ENCODE peak calls at places on chromosomes 4 and X, in six cellular contexts. R, E, D, G, M and Q are unnamed samples.

GRCh38 chr4:17335371-17335770 is 176.5 kb downstream of the QDPR start:
- DNase-seq in M (no peak), E (no peak), R (no peak), D (no peak), G (no peak), Q (no peak)

GRCh38 chrX:153469811-153470410 is 465 bp downstream of the HAUS7 start:
- DNase-seq in D (no peak), M (peak; percentile 28), G (no peak), R (no peak), E (no peak), Q (no peak)

GRCh38 chr4:61740950-61741638 is 541.0 kb downstream of the ADGRL3 start:
- DNase-seq in G (no peak), E (no peak), R (no peak), M (no peak), D (no peak), Q (no peak)

GRCh38 chr4:38060829-38061431 is 100.7 kb downstream of the PTTG2 start:
- DNase-seq in R (no peak), G (no peak), D (no peak), E (no peak), M (no peak), Q (no peak)

GRCh38 chr4:167537761-167538160 is 303.5 kb upstream of the SPOCK3 start:
- DNase-seq in G (no peak), D (no peak), M (no peak), R (no peak), E (no peak), Q (no peak)

GRCh38 chr4:41119867-41120295 is 94.5 kb downstream of the APBB2 start:
- DNase-seq in G (peak; percentile 81), D (no peak), R (no peak), M (no peak), E (no peak), Q (no peak)

GRCh38 chrX:8731579-8732395 is at the start of gene ANOS1:
- DNase-seq in G (peak; percentile 89), R (no peak), D (peak; percentile 17), M (peak; percentile 56), E (peak; percentile 89), Q (peak; percentile 85)

GRCh38 chr4:181830404-181831035 is 412.7 kb upstream of the TENM3 start:
- DNase-seq in R (no peak), D (no peak), G (no peak), M (no peak), E (no peak), Q (no peak)

GRCh38 chrX:38803286-38803608 is 2.0 kb downstream of the MID1IP1 start:
- DNase-seq in R (no peak), D (no peak), G (no peak), M (no peak), E (no peak), Q (no peak)

GRCh38 chr4:26331380-26331945 is 10.6 kb downstream of the RBPJ start:
- DNase-seq in M (no peak), D (no peak), G (no peak), R (no peak), E (no peak), Q (no peak)

GRCh38 chrX:151151668-151152267 is 24.6 kb upstream of the GPR50 start:
- DNase-seq in M (peak; percentile 64), R (no peak), E (no peak), G (no peak), D (peak; percentile 33), Q (no peak)

GRCh38 chr4:80967346-80967745 is 63.2 kb upstream of the BMP3 start:
- DNase-seq in D (no peak), M (no peak), G (no peak), E (no peak), R (no peak), Q (no peak)

GRCh38 chrX:154348114-154348531 is 26.3 kb downstream of the FLNA start:
- DNase-seq in M (no peak), D (no peak), R (no peak), E (no peak), G (peak; percentile 37), Q (peak; percentile 6)

GRCh38 chr4:131052646-131053045 is 1956.7 kb downstream of the C4orf33 start:
- DNase-seq in D (no peak), G (no peak), R (no peak), M (no peak), E (no peak), Q (no peak)

GRCh38 chr4:159070742-159071141 is 32.1 kb upstream of the RAPGEF2 start:
- DNase-seq in D (no peak), M (peak; percentile 47), G (no peak), R (no peak), E (no peak), Q (no peak)

GRCh38 chrX:136387951-136388502 is 87.3 kb downstream of the ADGRG4 start:
- DNase-seq in M (no peak), R (no peak), E (no peak), D (no peak), G (peak; percentile 33), Q (no peak)
- H3K27me3 ChIP-seq in M (no peaks in the 10 kb centered on the region), R (no peaks in the 10 kb centered on the region), E (no peaks in the 10 kb centered on the region), D (no peaks in the 10 kb centered on the region), G (no peaks in the 10 kb centered on the region), Q (no peaks in the 10 kb centered on the region)

GRCh38 chr4:6504900-6505496 is 32.6 kb upstream of the PPP2R2C start:
- DNase-seq in M (no peak), E (no peak), G (no peak), D (no peak), R (no peak), Q (no peak)
- H3K27me3 ChIP-seq in M (no peaks in the 10 kb centered on the region), E (peaks cover 5% of the 10 kb centered on the region), G (no peaks in the 10 kb centered on the region), D (no peaks in the 10 kb centered on the region), R (no peaks in the 10 kb centered on the region), Q (peaks cover 21% of the 10 kb centered on the region)

DNA sequence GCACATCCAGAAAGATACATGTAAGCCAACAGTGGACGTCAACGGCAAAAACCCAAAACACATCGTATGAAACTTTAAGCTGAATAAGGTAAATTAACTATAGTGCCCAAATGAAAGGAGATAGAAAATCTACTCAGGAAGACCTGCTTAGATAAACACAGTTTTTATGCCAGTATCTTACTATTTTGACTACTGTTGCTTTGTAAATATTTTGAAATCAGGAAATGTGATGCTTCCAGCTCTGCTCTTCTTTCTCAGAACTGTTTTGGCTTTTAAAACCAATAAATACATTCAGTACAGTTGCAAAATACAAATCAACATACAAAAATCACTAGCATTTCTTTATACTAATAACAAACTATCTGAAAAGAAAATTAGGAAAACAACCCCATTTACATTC is 83.8 kb downstream of the SMARCA5 start:
- DNase-seq in M (no peak), G (no peak), E (no peak), D (no peak), R (no peak), Q (no peak)
- H3K27me3 ChIP-seq in M (peaks cover 9% of the 10 kb centered on the region), G (no peaks in the 10 kb centered on the region), E (no peaks in the 10 kb centered on the region), D (no peaks in the 10 kb centered on the region), R (no peaks in the 10 kb centered on the region), Q (no peaks in the 10 kb centered on the region)

DNA sequence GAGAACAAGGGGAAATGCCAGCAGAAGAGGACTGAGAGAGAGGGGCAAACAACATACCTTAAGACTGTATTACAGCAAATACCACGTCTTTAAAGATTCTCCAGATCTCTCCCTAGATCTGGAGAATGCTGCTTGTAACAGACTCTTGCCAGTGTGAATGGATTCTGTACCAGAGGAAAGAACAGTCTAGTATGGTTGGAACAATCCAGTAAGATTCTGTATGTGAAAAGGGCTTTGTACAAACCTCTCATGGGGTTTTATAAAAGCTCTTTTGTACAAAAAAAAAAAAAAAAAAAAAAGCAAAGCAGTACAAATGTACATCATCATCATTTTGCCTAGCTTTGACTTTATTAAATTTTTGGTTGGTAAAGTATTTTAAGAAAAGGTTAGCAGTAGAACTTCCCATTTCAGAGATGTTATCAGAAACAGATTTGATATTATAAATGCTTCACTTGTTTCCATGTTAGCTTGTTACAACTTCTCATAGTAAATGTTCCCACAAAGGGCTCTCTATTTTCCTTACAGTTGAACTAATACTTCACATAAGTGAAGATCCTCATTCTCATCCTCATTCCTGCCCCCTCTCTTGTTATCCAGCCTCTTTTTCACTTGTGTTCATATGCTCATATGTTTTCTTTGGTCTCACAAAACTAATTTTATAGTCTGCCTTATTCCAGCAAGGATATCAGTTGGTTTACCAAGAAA is 144.2 kb downstream of the EDA start:
- DNase-seq in D (no peak), G (no peak), E (no peak), R (no peak), M (no peak), Q (no peak)
- H3K27me3 ChIP-seq in D (no peaks in the 10 kb centered on the region), G (no peaks in the 10 kb centered on the region), E (no peaks in the 10 kb centered on the region), R (no peaks in the 10 kb centered on the region), M (peaks cover 13% of the 10 kb centered on the region), Q (no peaks in the 10 kb centered on the region)

GRCh38 chr4:84482564-84483563 is 16.2 kb downstream of the NKX6-1 start:
- DNase-seq in E (peak; percentile 75), R (no peak), G (peak; percentile 58), D (no peak), M (no peak), Q (no peak)

GRCh38 chr4:84479663-84480062 is 19.4 kb downstream of the NKX6-1 start:
- DNase-seq in M (peak; percentile 12), D (no peak), G (no peak), R (no peak), E (no peak), Q (no peak)

GRCh38 chr4:84480082-84480481 is 19.0 kb downstream of the NKX6-1 start:
- DNase-seq in G (no peak), D (no peak), M (no peak), R (no peak), E (no peak), Q (no peak)

GRCh38 chr4:84481879-84482245 is 17.2 kb downstream of the NKX6-1 start:
- DNase-seq in D (no peak), G (no peak), M (no peak), R (no peak), E (no peak), Q (no peak)

DNA sequence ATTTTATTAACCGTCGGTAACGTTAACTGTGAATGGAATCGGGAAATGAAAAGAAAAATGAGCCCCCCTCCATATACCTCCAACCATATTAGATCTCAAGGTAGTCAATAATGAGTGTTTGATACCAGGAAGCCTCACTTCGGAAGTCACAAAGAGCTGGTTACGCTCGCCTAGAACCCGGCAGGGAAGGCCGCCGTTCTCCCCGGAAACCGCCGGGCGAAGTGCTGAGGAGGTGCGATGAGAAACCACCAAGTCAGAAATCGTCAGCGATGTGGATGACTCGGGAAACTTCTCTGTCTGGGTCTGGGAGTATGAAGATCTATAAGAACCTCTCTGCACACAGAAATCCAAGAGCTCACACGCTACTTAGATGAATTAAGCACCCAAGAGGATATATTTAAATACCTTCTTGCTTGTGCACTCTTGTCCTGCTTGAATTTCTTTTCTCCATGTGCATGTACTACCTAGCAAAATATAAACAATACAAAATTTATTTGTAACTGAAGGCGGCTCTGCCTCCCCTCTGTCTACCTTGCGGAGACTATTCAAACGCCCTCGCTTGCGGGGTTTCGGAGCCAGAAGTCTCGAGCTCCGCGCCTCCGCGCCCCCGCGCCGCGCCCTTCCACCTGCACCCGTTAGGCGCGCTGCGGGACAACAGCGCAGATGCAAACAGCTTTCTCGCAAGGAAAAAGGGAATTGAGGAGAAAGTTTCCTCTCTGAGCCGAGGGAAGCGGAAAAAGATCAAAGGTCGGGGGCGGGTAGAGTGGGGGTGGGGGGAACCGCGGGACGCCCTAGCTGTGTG is 17.8 kb downstream of the NKX6-1 start:
- DNase-seq in M (no peak), G (no peak), R (no peak), E (no peak), D (no peak), Q (no peak)
- H3K27me3 ChIP-seq in M (no peaks in the 10 kb centered on the region), G (peaks cover 2% of the 10 kb centered on the region), R (peaks cover 56% of the 10 kb centered on the region), E (peaks cover 77% of the 10 kb centered on the region), D (no peaks in the 10 kb centered on the region), Q (peaks cover 83% of the 10 kb centered on the region)